ENCODE peak calls at places on chromosomes 16 and 17, in eight cellular contexts. C is activated CD4-positive, alpha-beta T cell treated with anti-CD3 and anti-CD28 coated beads for 24 hours; D is WERI-Rb-1; P is caudate nucleus; I is T follicular helper cell; T is astrocyte of the spinal cord; R is HS-5; Z is body of pancreas. K is an unnamed sample.

GRCh38 chr17:36731806-36732205 is 130.4 kb downstream of the MRM1 start:
- DNase-seq in D (no peak), T (no peak), P (no peak), Z (no peak), C (no peak), R (no peak), I (no peak), K (no peak)

GRCh38 chr16:55474821-55475220 is 4.2 kb upstream of the MMP2 start:
- DNase-seq in D (no peak), C (no peak), I (no peak), Z (no peak), T (no peak), R (no peak), P (no peak), K (no peak)

GRCh38 chr17:20184191-20184590 is 175.0 kb downstream of the SPECC1 start:
- DNase-seq in T (no peak), P (no peak), D (no peak), R (no peak), C (no peak), Z (no peak), I (no peak), K (no peak)

GRCh38 chr16:51393381-51394005 is 242.4 kb upstream of the SALL1 start:
- DNase-seq in Z (no peak), R (no peak), D (no peak), C (no peak), I (no peak), P (no peak), T (peak; percentile 15), K (no peak)

GRCh38 chr16:65769055-65769465 is 597.4 kb upstream of the CDH5 start:
- DNase-seq in R (no peak), I (no peak), T (no peak), D (no peak), Z (no peak), C (no peak), P (no peak), K (no peak)

GRCh38 chr16:22898874-22899348 is 84.9 kb downstream of the HS3ST2 start:
- DNase-seq in P (peak; percentile 64), Z (peak; percentile 77), R (no peak), T (peak; percentile 56), D (peak; percentile 83), C (peak; percentile 18), I (peak; percentile 4), K (peak; percentile 9)

GRCh38 chr16:14529010-14529669 is 100.9 kb downstream of the PARN start:
- DNase-seq in I (peak; percentile 22), T (peak; percentile 93), C (peak; percentile 24), D (peak; percentile 55), P (peak; percentile 70), Z (peak; percentile 85), R (peak; percentile 69), K (peak; percentile 13)

GRCh38 chr16:53067675-53068074 is 12.9 kb downstream of the CHD9 start:
- DNase-seq in P (no peak), R (no peak), T (no peak), D (no peak), C (no peak), Z (no peak), I (no peak), K (no peak)

GRCh38 chr17:63679214-63679613 is 20.7 kb downstream of the LIMD2 start:
- DNase-seq in P (no peak), C (no peak), I (no peak), T (no peak), R (no peak), D (no peak), Z (no peak), K (no peak)

GRCh38 chr17:19457830-19458271 is 46.8 kb downstream of the RNF112 start:
- DNase-seq in I (no peak), Z (no peak), R (no peak), P (no peak), C (no peak), D (peak; percentile 76), T (no peak), K (no peak)

GRCh38 chr17:59372138-59372751 is 40.8 kb downstream of the YPEL2 start:
- DNase-seq in P (peak; percentile 45), R (no peak), I (no peak), D (peak; percentile 45), C (no peak), T (peak; percentile 60), Z (peak; percentile 71), K (no peak)

GRCh38 chr17:68143425-68143824 is 104.4 kb upstream of the AMZ2 start:
- DNase-seq in D (no peak), Z (no peak), I (no peak), R (no peak), P (no peak), C (no peak), T (no peak), K (no peak)

GRCh38 chr17:1029196-1029911 is 32.4 kb downstream of the TIMM22 start:
- DNase-seq in R (peak; percentile 2), T (peak; percentile 48), D (peak; percentile 76), C (no peak), I (no peak), Z (peak; percentile 38), P (peak; percentile 53), K (no peak)

GRCh38 chr17:40551874-40552768 is 13.2 kb downstream of the CCR7 start:
- DNase-seq in I (no peak), Z (peak; percentile 55), R (peak; percentile 68), T (peak; percentile 97), D (peak; percentile 7), P (no peak), C (no peak), K (no peak)

GRCh38 chr17:63431939-63432804 is 13.9 kb downstream of the CYB561 start:
- DNase-seq in C (no peak), T (peak; percentile 67), I (no peak), P (no peak), D (peak; percentile 93), R (no peak), Z (no peak), K (no peak)

GRCh38 chr16:88566158-88566557 is 4.0 kb upstream of the ZC3H18 start:
- DNase-seq in P (peak; percentile 30), C (peak; percentile 58), R (no peak), I (no peak), T (peak; percentile 39), Z (no peak), D (no peak), K (no peak)

GRCh38 chr17:49076575-49077384 is 55.8 kb upstream of the B4GALNT2 start:
- DNase-seq in Z (no peak), P (no peak), T (peak; percentile 93), C (no peak), D (no peak), R (peak; percentile 56), I (no peak), K (no peak)

GRCh38 chr16:80014241-80014939 is 413.9 kb upstream of the MAF start:
- DNase-seq in D (no peak), P (no peak), Z (no peak), C (no peak), I (no peak), R (no peak), T (no peak), K (no peak)

GRCh38 chr17:67819722-67820121 is 5.6 kb upstream of the BPTF start:
- DNase-seq in T (no peak), P (no peak), D (no peak), C (no peak), I (no peak), R (no peak), Z (no peak), K (no peak)

GRCh38 chr16:71726491-71727319 is 2.2 kb upstream of the PHLPP2 start:
- DNase-seq in P (no peak), I (no peak), R (no peak), D (no peak), Z (no peak), T (no peak), C (no peak), K (no peak)

GRCh38 chr16:79600636-79601091 is at the start of gene MAF:
- DNase-seq in Z (peak; percentile 95), I (peak; percentile 93), R (no peak), T (peak; percentile 90), P (peak; percentile 80), C (peak; percentile 71), D (peak; percentile 8), K (peak; percentile 89)